ENCODE peak calls at places on chromosomes 11 and 22, in five cellular contexts. Q, S, T, X and U are unnamed samples.

GRCh38 chr22:29641052-29641780 is 37.8 kb downstream of the NF2 start:
- DNase-seq in X (no peak), S (no peak), T (no peak), Q (no peak), U (no peak)

GRCh38 chr11:33321483-33321882 is 64.3 kb downstream of the HIPK3 start:
- DNase-seq in X (no peak), Q (no peak), T (no peak), S (no peak), U (no peak)

GRCh38 chr11:46055371-46055770 is 65.9 kb downstream of the PHF21A start:
- DNase-seq in X (no peak), Q (no peak), T (no peak), S (no peak), U (no peak)

GRCh38 chr11:59182457-59183151 is 10.7 kb downstream of the DTX4 start:
- DNase-seq in S (no peak), X (no peak), T (no peak), Q (no peak), U (no peak)

GRCh38 chr11:84793318-84793717 is 833.8 kb downstream of the DLG2 start:
- DNase-seq in Q (no peak), T (no peak), X (no peak), S (no peak), U (no peak)

GRCh38 chr11:121715395-121715794 is 262.6 kb upstream of the SORL1-AS1 start:
- DNase-seq in S (no peak), X (no peak), Q (no peak), T (no peak), U (no peak)

GRCh38 chr11:17389957-17390649 is 1.6 kb upstream of the KCNJ11 start:
- DNase-seq in X (no peak), Q (no peak), T (no peak), S (no peak), U (no peak)

GRCh38 chr11:119195680-119196079 is 10.4 kb downstream of the NHERF4 start:
- DNase-seq in S (peak), T (no peak), X (no peak), Q (no peak), U (no peak)

GRCh38 chr11:18611196-18611595 is 11.6 kb downstream of the MISFA start:
- DNase-seq in X (no peak), S (no peak), Q (no peak), T (no peak), U (no peak)
- H3K4me3 ChIP-seq in X (no peak), S (no peak), Q (no peak), T (no peak), U (no peak)

DNA sequence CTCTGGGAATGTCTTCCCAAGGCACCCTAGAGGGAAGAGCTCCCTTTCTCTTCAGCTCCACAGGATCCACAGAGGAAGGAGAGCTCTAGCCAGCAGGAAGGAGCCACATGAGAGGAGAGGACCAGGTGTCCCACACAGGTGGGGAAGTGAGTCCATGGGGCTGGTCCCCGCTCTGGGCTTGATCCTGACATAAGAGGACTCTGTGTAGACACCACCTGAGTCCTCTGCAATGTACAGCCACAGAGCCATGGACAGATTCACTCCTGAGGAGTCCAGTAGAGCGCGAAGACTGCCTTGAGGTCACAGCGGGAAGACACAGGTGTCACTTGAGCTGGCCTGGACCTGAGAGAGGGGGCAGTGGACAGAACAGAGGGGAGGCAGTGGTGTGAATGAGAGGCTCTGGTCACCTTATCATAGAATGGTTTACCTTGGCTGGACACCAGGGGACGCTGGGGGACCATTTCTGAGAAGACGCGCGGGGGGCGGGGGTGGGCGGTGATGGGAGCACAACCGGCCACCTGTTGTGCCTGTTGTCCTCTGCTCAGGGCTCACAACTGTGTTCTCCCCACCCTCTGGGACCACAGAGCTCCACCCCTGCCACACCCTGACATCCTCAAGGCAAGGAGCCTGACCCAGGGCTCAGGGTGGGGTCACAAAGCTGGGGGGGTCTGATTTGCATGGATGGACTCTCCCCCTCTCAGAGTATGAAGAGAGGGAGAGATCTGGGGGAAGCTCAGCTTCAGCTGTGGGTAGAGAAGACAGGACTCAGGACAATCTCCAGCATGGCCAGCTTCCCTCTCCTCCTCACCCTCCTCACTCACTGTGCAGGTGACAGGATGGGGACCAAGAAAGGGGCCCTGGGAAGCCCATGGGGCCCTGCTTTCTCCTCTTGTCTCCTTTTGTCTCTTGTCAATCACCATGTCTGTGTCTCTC is 128.2 kb downstream of the ZNF280B start:
- DNase-seq in X (no peak), S (no peak), T (no peak), Q (no peak), U (no peak)
- TF ChIP-seq CTCF in X (no peak), S (no peak), T (no peak), Q (no peak), U (no peak)

DNA sequence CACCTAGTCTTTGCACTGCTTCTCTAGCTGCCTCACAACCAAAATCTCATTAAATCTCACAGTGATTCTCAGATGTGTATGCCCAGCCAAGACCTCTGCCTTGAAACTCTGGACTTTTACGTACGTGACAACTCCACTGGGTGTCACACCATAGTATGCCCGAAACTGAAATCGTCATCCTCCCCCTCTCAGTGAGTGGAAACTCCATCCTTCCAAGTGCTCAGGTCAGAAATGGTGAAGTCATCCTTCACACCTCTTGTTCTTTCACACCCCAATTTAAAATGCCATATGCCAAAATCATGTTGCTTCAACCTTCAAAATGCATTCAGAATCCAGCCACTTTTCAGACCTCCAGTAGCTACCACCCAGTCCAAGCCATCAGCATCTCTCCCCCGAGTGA is 42.5 kb downstream of the SFI1 start:
- DNase-seq in Q (no peak), S (no peak), X (no peak), T (no peak), U (no peak)
- H3K4me3 ChIP-seq in Q (no peak), S (no peak), X (no peak), T (no peak), U (no peak)

GRCh38 chr22:24233235-24233634 is 11.6 kb downstream of the GGT5 start:
- DNase-seq in T (no peak), X (no peak), Q (no peak), S (no peak), U (no peak)
- TF ChIP-seq CTCF in T (no peak), X (no peak), Q (no peak), S (no peak), U (no peak)